ENCODE peak calls at places on chromosome 17, in six cellular contexts. T is HFF-Myc, O is omental fat pad, S is lower lobe of right lung, U is IMR-90, Y is stomach. J is an unnamed sample.

GRCh38 chr17:6381526-6382135 is 53.3 kb downstream of the AIPL1 start:
- DNase-seq in T (no peak), U (no peak), Y (no peak), S (no peak), O (no peak), J (no peak)

GRCh38 chr17:45812102-45812501 is 28.0 kb downstream of the CRHR1 start:
- DNase-seq in S (no peak), O (no peak), T (no peak), U (no peak), Y (no peak), J (no peak)

GRCh38 chr17:77210331-77210730 is 69.6 kb downstream of the SEC14L1 start:
- DNase-seq in U (no peak), O (no peak), Y (no peak), T (no peak), S (no peak), J (no peak)

GRCh38 chr17:29273924-29274323 is 20.0 kb downstream of the NUFIP2 start:
- DNase-seq in U (no peak), S (no peak), T (no peak), O (no peak), Y (no peak), J (no peak)

GRCh38 chr17:57874434-57875108 is 24.7 kb upstream of the MRPS23 start:
- DNase-seq in U (peak), T (peak), S (peak), Y (no peak), O (peak), J (peak)

GRCh38 chr17:57256708-57257112 is 387 bp downstream of the MSI2 start:
- DNase-seq in O (no peak), S (peak), U (no peak), Y (no peak), T (no peak), J (no peak)

GRCh38 chr17:230371-230770 is 48.9 kb upstream of the DOC2B start:
- DNase-seq in O (no peak), U (no peak), Y (no peak), S (no peak), T (no peak), J (no peak)

GRCh38 chr17:10117581-10118001 is 80.8 kb downstream of the GAS7 start:
- DNase-seq in U (peak), T (no peak), S (peak), Y (no peak), O (no peak), J (no peak)

GRCh38 chr17:66292351-66292750 is 10.1 kb upstream of the PRKCA start:
- DNase-seq in Y (no peak), O (no peak), U (no peak), S (no peak), T (no peak), J (no peak)

GRCh38 chr17:15957206-15957605 is 12.3 kb downstream of the ADORA2B start:
- DNase-seq in U (no peak), S (no peak), Y (no peak), T (no peak), O (no peak), J (no peak)

GRCh38 chr17:74607219-74607618 is 15.1 kb upstream of the CD300LD start:
- DNase-seq in Y (no peak), T (no peak), O (no peak), S (no peak), U (no peak), J (no peak)

GRCh38 chr17:61754124-61754523 is 109.2 kb downstream of the BRIP1 start:
- DNase-seq in O (no peak), S (no peak), U (no peak), Y (no peak), T (no peak), J (no peak)

GRCh38 chr17:82328141-82328993 is 5.2 kb downstream of the SECTM1 start:
- DNase-seq in O (no peak), U (no peak), S (no peak), Y (peak), T (no peak), J (no peak)

GRCh38 chr17:4161179-4161559 is 18.2 kb downstream of the CYB5D2 start:
- DNase-seq in Y (peak), U (peak), S (peak), O (no peak), T (peak), J (peak)

GRCh38 chr17:78442648-78443128 is 64.2 kb downstream of the PGS1 start:
- DNase-seq in Y (peak), U (peak), T (no peak), S (peak), O (peak), J (no peak)

DNA sequence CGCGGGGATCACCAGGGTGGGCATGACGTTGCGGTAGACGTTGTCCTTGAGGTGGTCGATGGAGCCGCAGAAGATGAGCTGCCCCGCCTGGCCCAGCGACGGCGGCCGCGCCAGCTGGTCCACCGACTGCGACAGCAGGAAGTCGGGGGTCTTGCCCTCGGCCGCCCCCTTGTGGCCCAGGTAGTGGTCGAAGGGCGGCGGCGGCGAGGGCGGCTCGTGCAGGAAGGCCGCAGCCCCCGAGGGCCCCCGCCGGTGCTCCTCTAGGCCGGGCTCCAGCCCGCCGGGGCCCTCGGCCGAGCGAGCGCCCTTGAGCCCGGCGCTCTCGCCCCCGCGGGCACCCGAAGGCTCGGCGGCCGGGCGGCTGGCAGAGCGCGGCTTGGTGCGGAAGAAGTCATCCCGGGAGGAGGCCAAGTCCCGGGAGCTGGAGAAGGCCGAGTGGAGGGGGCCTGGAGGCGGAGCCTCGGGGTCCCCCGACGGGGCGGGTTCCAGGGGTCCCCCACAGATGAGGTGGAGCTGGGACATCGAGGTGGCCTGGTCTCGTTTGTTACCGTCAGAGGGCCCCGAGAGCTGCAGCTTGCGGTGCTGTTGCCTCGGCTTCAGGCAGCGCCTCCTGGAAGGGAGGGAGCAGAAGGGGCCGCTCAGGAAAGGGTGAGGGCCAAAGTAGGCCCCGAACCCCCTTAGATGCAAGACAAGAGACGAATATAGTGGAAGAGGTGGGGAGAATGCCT is 8.9 kb downstream of the FAM171A2 start:
- DNase-seq in T (no peak), U (no peak), O (no peak), Y (no peak), S (no peak), J (no peak)
- TF ChIP-seq CTCF in T (peak), U (no peak), O (no peak), Y (no peak), S (peak), J (no peak)

GRCh38 chr17:75641343-75641742 is 8.1 kb downstream of the SMIM5 start:
- DNase-seq in U (no peak), T (no peak), S (no peak), O (no peak), Y (no peak), J (no peak)

GRCh38 chr17:75640556-75641119 is 7.4 kb downstream of the SMIM5 start:
- DNase-seq in Y (no peak), T (no peak), S (no peak), O (no peak), U (no peak), J (no peak)

GRCh38 chr17:75639327-75639726 is 6.1 kb downstream of the SMIM5 start:
- DNase-seq in T (no peak), O (no peak), U (no peak), Y (no peak), S (peak), J (no peak)

GRCh38 chr17:75638893-75639292 is 5.7 kb downstream of the SMIM5 start:
- DNase-seq in U (no peak), Y (no peak), S (peak), T (no peak), O (no peak), J (no peak)

DNA sequence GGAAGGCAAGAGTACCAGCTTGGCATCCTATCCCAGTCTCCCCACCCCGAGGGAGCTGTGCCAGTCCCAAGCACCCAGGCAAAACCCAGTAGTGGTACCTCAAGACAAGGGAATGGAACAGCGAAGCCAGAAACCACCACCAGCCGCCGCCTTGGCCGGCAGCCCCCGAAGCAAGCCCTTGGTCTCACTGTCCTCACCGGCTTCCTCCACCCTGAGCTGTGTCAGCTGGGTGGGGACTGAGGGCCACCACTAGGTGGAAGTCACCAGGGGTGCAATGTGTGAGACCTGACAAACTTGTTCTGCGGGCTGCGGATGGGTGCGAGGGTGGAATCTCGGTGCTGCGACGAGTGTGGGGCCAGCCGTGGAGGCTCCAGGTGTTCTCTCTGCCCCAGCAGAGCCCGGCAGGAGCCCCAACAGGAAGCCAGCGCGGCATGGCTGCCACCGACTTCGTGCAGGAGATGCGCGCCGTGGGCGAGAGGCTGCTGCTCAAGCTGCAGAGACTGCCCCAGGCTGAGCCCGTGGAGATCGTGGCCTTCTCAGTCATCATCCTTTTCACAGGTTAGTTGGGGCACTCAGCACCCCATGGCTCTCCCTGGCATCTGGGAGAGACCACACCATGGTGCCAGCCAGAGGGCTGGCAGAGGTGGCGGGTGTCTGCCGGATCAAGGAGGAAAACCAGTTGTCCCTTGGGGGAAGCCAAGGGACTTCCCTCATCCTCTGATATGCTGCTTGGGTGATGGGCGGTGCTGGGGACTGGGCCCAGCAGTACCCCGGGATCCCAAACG is 6.7 kb downstream of the SMIM5 start:
- DNase-seq in Y (peak), O (no peak), U (no peak), S (peak), T (no peak), J (no peak)
- TF ChIP-seq CTCF in Y (peak), O (no peak), U (no peak), S (no peak), T (no peak), J (no peak)

GRCh38 chr17:11880714-11881113 is 116.6 kb downstream of the ZNF18 start:
- DNase-seq in U (no peak), T (no peak), O (no peak), Y (no peak), S (no peak), J (no peak)
- TF ChIP-seq CTCF in U (no peak), T (no peak), O (no peak), Y (no peak), S (peak), J (no peak)

GRCh38 chr17:1645207-1646171 is at the start of gene SCARF1:
- DNase-seq in U (no peak), O (no peak), Y (no peak), T (no peak), S (peak), J (no peak)
- TF ChIP-seq CTCF in U (no peak), O (no peak), Y (no peak), T (no peak), S (no peak), J (no peak)

GRCh38 chr17:51461578-51462004 is 201.2 kb downstream of the UTP18 start:
- DNase-seq in O (peak), U (peak), T (no peak), S (peak), Y (peak), J (peak)
- TF ChIP-seq CTCF in O (no peak), U (peak), T (peak), S (peak), Y (peak), J (peak)

GRCh38 chr17:43068570-43069367 is 43.7 kb downstream of the RND2 start:
- DNase-seq in U (no peak), S (no peak), O (no peak), T (no peak), Y (no peak), J (no peak)
- TF ChIP-seq CTCF in U (no peak), S (no peak), O (no peak), T (no peak), Y (no peak), J (no peak)

GRCh38 chr17:35080536-35080935 is 17.0 kb upstream of the RFFL start:
- DNase-seq in T (no peak), Y (no peak), U (no peak), O (no peak), S (no peak), J (no peak)

GRCh38 chr17:35081638-35082037 is 18.1 kb upstream of the RFFL start:
- DNase-seq in T (no peak), O (no peak), Y (no peak), S (no peak), U (no peak), J (no peak)

GRCh38 chr17:35084987-35085386 is 21.5 kb upstream of the RFFL start:
- DNase-seq in T (no peak), O (no peak), U (peak), S (no peak), Y (no peak), J (no peak)

GRCh38 chr17:35082073-35082657 is 18.7 kb upstream of the RFFL start:
- DNase-seq in T (peak), S (no peak), O (no peak), U (peak), Y (no peak), J (peak)

GRCh38 chr17:35083071-35083470 is 19.6 kb upstream of the RFFL start:
- DNase-seq in S (no peak), T (no peak), U (no peak), Y (no peak), O (no peak), J (no peak)
- TF ChIP-seq CTCF in S (no peak), T (no peak), U (no peak), Y (no peak), O (no peak), J (no peak)